ENCODE peak calls at places on chromosomes 6 and 20, in six cellular contexts. D, J, A, C, N and I are unnamed samples.
A peak's percentile ranks its signal among the peaks of the same experiment; 100 is the strongest.

GRCh38 chr20:24617080-24617432 is 147.6 kb downstream of the SYNDIG1 start:
- DNase-seq in D (no peak), J (no peak), A (no peak), C (no peak), N (no peak), I (no peak)

GRCh38 chr6:21538186-21538798 is 55.3 kb upstream of the SOX4 start:
- DNase-seq in D (no peak), J (no peak), A (no peak), C (no peak), N (no peak), I (no peak)

GRCh38 chr6:30135757-30136156 is at the start of gene TRIM40:
- DNase-seq in D (no peak), J (no peak), A (no peak), C (no peak), N (no peak), I (no peak)

GRCh38 chr20:13638162-13638495 is 603 bp downstream of the TASP1 start:
- DNase-seq in D (no peak), J (no peak), A (no peak), C (no peak), N (no peak), I (no peak)

GRCh38 chr6:142207265-142207877 is 60.3 kb downstream of the VTA1 start:
- DNase-seq in D (peak; percentile 26), J (peak; percentile 52), A (peak; percentile 26), C (peak; percentile 60), N (peak; percentile 43), I (peak; percentile 38)

GRCh38 chr20:341682-342081 is 5.2 kb upstream of the NRSN2 start:
- DNase-seq in D (no peak), J (peak; percentile 59), A (peak; percentile 94), C (peak; percentile 8), N (no peak), I (no peak)

GRCh38 chr6:157029980-157030690 is 253.0 kb downstream of the ARID1B start:
- DNase-seq in D (no peak), J (no peak), A (no peak), C (no peak), N (no peak), I (no peak)

GRCh38 chr6:128882991-128883571 is at the start of gene LAMA2:
- DNase-seq in D (peak; percentile 73), J (peak; percentile 59), A (no peak), C (no peak), N (no peak), I (peak; percentile 94)

GRCh38 chr20:62055106-62055861 is 10.4 kb downstream of the TAF4 start:
- DNase-seq in D (no peak), J (no peak), A (no peak), C (no peak), N (no peak), I (no peak)

GRCh38 chr6:52191824-52192223 is 5.6 kb downstream of the IL17A start:
- DNase-seq in D (no peak), J (no peak), A (no peak), C (no peak), N (no peak), I (no peak)

GRCh38 chr20:38272961-38273360 is 12.4 kb upstream of the KIAA1755 start:
- DNase-seq in D (peak; percentile 38), J (no peak), A (no peak), C (no peak), N (no peak), I (no peak)

GRCh38 chr6:109182590-109182989 is 87.3 kb downstream of the CEP57L1 start:
- DNase-seq in D (no peak), J (no peak), A (no peak), C (no peak), N (no peak), I (no peak)
- H3K27me3 ChIP-seq in D (no peaks in the 10 kb centered on the region), J (peaks cover 8% of the 10 kb centered on the region), A (peaks cover 26% of the 10 kb centered on the region), C (no peaks in the 10 kb centered on the region), N (peaks cover 7% of the 10 kb centered on the region), I (no peaks in the 10 kb centered on the region)

GRCh38 chr6:150236114-150236513 is 93.3 kb downstream of the PPP1R14C start:
- DNase-seq in D (no peak), J (no peak), A (no peak), C (no peak), N (no peak), I (no peak)
- H3K9me3 ChIP-seq in D (no peaks in the 10 kb centered on the region), J (no peaks in the 10 kb centered on the region), A (no peaks in the 10 kb centered on the region), C (no peaks in the 10 kb centered on the region), N (no peaks in the 10 kb centered on the region), I (no peaks in the 10 kb centered on the region)

DNA sequence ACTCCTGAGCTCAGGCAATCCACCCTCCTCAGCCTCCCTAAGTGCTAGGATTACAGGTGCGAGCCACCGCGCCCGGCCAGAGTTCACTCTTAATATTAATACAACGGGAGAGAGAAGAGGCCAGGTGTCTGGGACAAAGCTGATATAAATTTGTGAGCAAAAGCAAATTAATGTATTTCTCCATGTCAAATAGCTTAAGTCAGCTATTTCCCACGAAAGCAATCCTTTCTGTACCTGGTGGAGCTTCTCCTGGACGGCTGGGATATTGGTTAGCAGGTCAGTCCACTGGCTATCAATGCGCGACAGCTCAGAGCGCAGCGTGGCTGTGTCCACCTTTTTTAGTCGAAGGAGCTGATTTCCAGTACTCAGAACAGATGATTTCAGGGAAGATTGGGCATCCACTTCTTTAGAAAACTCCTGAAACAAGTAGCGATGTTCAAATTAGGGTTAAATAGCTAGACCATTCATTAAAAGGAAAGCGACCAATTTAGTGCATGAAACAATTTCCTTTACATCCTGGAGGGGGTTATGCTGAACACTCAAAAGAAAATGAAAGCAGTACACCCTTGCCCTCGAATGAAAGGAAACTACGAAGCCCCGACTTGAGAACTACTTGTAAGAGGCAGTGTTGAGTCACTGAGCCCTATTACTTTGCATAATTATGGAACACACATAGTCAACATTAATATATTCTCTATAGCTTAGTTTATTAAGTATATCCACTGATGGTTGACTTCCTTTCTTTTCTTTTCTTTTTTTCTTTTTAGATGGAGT is 403.4 kb downstream of the SYNE1 start:
- DNase-seq in D (no peak), J (no peak), A (no peak), C (no peak), N (no peak), I (no peak)
- H3K27me3 ChIP-seq in D (no peaks in the 10 kb centered on the region), J (no peaks in the 10 kb centered on the region), A (no peaks in the 10 kb centered on the region), C (no peaks in the 10 kb centered on the region), N (no peaks in the 10 kb centered on the region), I (no peaks in the 10 kb centered on the region)

GRCh38 chr6:169472786-169473416 is 219.3 kb upstream of the THBS2 start:
- DNase-seq in D (no peak), J (no peak), A (no peak), C (no peak), N (no peak), I (no peak)

GRCh38 chr6:169473663-169474062 is 220.0 kb upstream of the THBS2 start:
- DNase-seq in D (no peak), J (no peak), A (no peak), C (no peak), N (no peak), I (no peak)

GRCh38 chr6:169474362-169474761 is 220.7 kb upstream of the THBS2 start:
- DNase-seq in D (no peak), J (no peak), A (no peak), C (no peak), N (no peak), I (no peak)

GRCh38 chr6:169469028-169469427 is 215.4 kb upstream of the THBS2 start:
- DNase-seq in D (no peak), J (no peak), A (no peak), C (no peak), N (no peak), I (no peak)

GRCh38 chr6:169470790-169471189 is 217.1 kb upstream of the THBS2 start:
- DNase-seq in D (no peak), J (no peak), A (no peak), C (no peak), N (no peak), I (no peak)
- H3K9me3 ChIP-seq in D (peaks cover 11% of the 10 kb centered on the region), J (no peaks in the 10 kb centered on the region), A (peaks cover 4% of the 10 kb centered on the region), C (no peaks in the 10 kb centered on the region), N (peaks cover 11% of the 10 kb centered on the region), I (peaks cover 52% of the 10 kb centered on the region)

GRCh38 chr6:150373260-150373701 is 4.5 kb downstream of the IYD start:
- DNase-seq in D (no peak), J (no peak), A (no peak), C (no peak), N (no peak), I (no peak)
- H3K27me3 ChIP-seq in D (no peaks in the 10 kb centered on the region), J (no peaks in the 10 kb centered on the region), A (no peaks in the 10 kb centered on the region), C (no peaks in the 10 kb centered on the region), N (peaks cover 3% of the 10 kb centered on the region), I (no peaks in the 10 kb centered on the region)

DNA sequence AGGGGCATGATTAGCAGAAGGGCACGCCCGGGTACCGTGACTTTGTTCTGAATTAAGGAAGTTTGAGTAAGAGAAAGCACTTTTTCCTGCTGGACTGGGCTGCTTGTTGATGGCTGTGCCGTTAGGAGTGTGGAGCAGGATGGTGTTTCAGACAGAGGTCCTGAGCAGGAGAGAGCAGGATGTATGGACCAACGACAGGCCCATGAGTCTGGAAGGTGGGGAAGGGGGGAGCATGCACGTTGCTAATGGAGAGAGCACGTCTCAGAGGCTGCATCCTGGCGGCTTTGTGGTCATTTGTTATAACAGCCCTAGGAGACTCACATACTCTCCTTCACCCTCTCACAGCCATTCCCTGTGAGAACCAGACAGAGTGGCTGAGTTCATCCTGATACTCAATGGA is 56.8 kb downstream of the PHACTR3 start:
- DNase-seq in D (no peak), J (no peak), A (no peak), C (no peak), N (no peak), I (no peak)
- H3K9me3 ChIP-seq in D (peaks cover 14% of the 10 kb centered on the region), J (no peaks in the 10 kb centered on the region), A (no peaks in the 10 kb centered on the region), C (peaks cover 6% of the 10 kb centered on the region), N (peaks cover 12% of the 10 kb centered on the region), I (peaks cover 25% of the 10 kb centered on the region)

DNA sequence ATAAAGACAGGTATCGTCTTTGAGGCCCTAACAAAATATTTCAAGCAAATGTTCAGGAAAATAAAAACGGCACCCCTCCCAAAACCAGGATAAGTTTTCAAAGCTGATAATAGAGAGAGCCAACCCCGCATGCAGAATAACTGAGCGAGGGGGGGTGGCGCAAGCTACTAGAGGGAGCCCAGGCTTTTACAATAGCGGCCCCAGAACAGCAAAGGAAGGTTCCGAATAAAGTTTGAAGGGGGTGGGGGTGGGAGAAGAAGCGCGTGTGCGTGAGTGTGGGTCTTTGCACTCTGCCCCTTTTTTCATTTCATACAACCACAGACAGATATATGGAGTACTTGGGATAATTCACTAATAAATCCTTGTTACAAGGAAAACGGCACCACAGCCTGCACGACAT is 1.9 kb downstream of the OLIG3 start:
- DNase-seq in D (no peak), J (no peak), A (no peak), C (no peak), N (no peak), I (no peak)
- H3K27me3 ChIP-seq in D (peaks cover 83% of the 10 kb centered on the region), J (peaks cover 100% of the 10 kb centered on the region), A (peaks cover 4% of the 10 kb centered on the region), C (peaks cover 95% of the 10 kb centered on the region), N (peaks cover 93% of the 10 kb centered on the region), I (peaks cover 91% of the 10 kb centered on the region)

DNA sequence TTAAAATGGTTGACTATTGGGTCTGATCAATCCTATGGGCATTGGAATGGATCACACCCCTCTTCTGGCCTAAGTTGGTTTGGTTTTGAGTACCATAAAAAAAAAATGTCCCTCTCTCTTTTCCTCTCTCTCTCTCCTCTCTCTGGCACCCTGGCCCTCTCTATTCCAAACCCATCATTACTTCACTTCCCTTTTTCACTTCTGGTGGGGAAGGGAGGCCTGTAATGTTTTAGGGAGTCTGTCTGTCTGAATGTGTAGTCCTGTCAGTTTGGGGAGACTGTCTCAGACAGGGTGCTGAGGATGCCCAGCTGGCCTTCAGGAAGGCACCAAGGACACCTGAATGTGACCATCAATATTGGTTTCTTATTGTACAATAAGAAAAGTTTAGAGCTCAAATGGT is 165.8 kb downstream of the CD24 start:
- DNase-seq in D (no peak), J (no peak), A (no peak), C (no peak), N (no peak), I (no peak)
- H3K9me3 ChIP-seq in D (no peaks in the 10 kb centered on the region), J (no peaks in the 10 kb centered on the region), A (no peaks in the 10 kb centered on the region), C (no peaks in the 10 kb centered on the region), N (peaks cover 7% of the 10 kb centered on the region), I (peaks cover 39% of the 10 kb centered on the region)